ENCODE peak calls at places on chromosomes 1 and 21, in five cellular contexts. F is midbrain; D is lower leg skin; W is stimulated activated CD8-positive, alpha-beta memory T cell treated with anti-CD3 and anti-CD28 coated beads, Interleukin-2, amount 100 ng/mL, for 48 hours; I is M059J. G is an unnamed sample.

GRCh38 chr1:37020653-37021277 is 13.6 kb downstream of the GRIK3 start:
- DNase-seq in F (no peak), D (no peak), W (no peak), I (no peak), G (no peak)

GRCh38 chr1:167186771-167187170 is 33.9 kb upstream of the POU2F1 start:
- DNase-seq in F (no peak), D (no peak), W (no peak), I (no peak), G (no peak)

GRCh38 chr21:26842300-26842699 is 2.9 kb downstream of the ADAMTS1 start:
- DNase-seq in F (no peak), D (peak), W (no peak), I (no peak), G (no peak)

GRCh38 chr1:232754930-232755329 is 50.3 kb upstream of the MAP10 start:
- DNase-seq in F (no peak), D (no peak), W (no peak), I (no peak), G (no peak)

GRCh38 chr21:23951251-23951650 is 1656.0 kb downstream of the MRPL39 start:
- DNase-seq in F (no peak), D (no peak), W (no peak), I (peak), G (no peak)

GRCh38 chr1:31702836-31703404 is 897 bp downstream of the COL16A1 start:
- DNase-seq in F (no peak), D (no peak), W (no peak), I (no peak), G (no peak)

GRCh38 chr1:2151252-2151651 is 43.3 kb downstream of the FAAP20 start:
- DNase-seq in F (no peak), D (no peak), W (no peak), I (no peak), G (no peak)

GRCh38 chr1:115826642-115827041 is 14.3 kb downstream of the NHLH2 start:
- DNase-seq in F (no peak), D (no peak), W (no peak), I (no peak), G (no peak)

GRCh38 chr1:244306544-244306943 is 145.2 kb downstream of the ADSS2 start:
- DNase-seq in F (no peak), D (no peak), W (no peak), I (no peak), G (no peak)

GRCh38 chr1:162158624-162159271 is 89.3 kb downstream of the NOS1AP start:
- DNase-seq in F (no peak), D (no peak), W (no peak), I (no peak), G (no peak)

GRCh38 chr1:243801378-243801777 is 48.7 kb downstream of the AKT3 start:
- DNase-seq in F (no peak), D (no peak), W (no peak), I (no peak), G (no peak)

GRCh38 chr21:31075844-31076243 is 37.6 kb upstream of the KRTAP19-8 start:
- DNase-seq in F (no peak), D (no peak), W (no peak), I (no peak), G (no peak)

GRCh38 chr21:25997788-25998611 is 172.6 kb downstream of the APP start:
- DNase-seq in F (peak), D (no peak), W (no peak), I (no peak), G (no peak)

GRCh38 chr1:201216395-201217085 is 25.9 kb downstream of the IGFN1 start:
- DNase-seq in F (no peak), D (peak), W (no peak), I (no peak), G (no peak)

GRCh38 chr1:72111662-72112061 is 170.7 kb downstream of the NEGR1 start:
- DNase-seq in F (no peak), D (no peak), W (no peak), I (no peak), G (no peak)

GRCh38 chr1:72357411-72357810 is 75.1 kb upstream of the NEGR1 start:
- DNase-seq in F (no peak), D (no peak), W (no peak), I (peak), G (no peak)

GRCh38 chr1:22967833-22968232 is 4.8 kb downstream of the LACTBL1 start:
- DNase-seq in F (no peak), D (no peak), W (no peak), I (no peak), G (no peak)

GRCh38 chr1:146029097-146029496 is 7.6 kb upstream of the HJV start:
- DNase-seq in F (no peak), D (no peak), W (no peak), I (no peak), G (no peak)

GRCh38 chr1:208431721-208432120 is 187.5 kb upstream of the PLXNA2 start:
- DNase-seq in F (no peak), D (no peak), W (no peak), I (peak), G (no peak)

GRCh38 chr1:235646463-235646862 is 3.1 kb downstream of the GNG4 start:
- DNase-seq in F (no peak), D (peak), W (no peak), I (no peak), G (no peak)

GRCh38 chr1:113779542-113779941 is 20.3 kb upstream of the PHTF1 start:
- DNase-seq in F (no peak), D (no peak), W (no peak), I (no peak), G (no peak)

GRCh38 chr1:101237229-101237837 is 514 bp downstream of the S1PR1 start:
- DNase-seq in F (no peak), D (no peak), W (no peak), I (peak), G (peak)

GRCh38 chr1:213779228-213779627 is 208.5 kb upstream of the PROX1 start:
- DNase-seq in F (no peak), D (no peak), W (no peak), I (no peak), G (no peak)

GRCh38 chr1:241918879-241919278 is 38.7 kb upstream of the BECN2 start:
- DNase-seq in F (no peak), D (peak), W (no peak), I (peak), G (no peak)

GRCh38 chr1:67840449-67840848 is 7.2 kb upstream of the GNG12 start:
- DNase-seq in F (no peak), D (no peak), W (no peak), I (peak), G (no peak)

GRCh38 chr1:163307479-163308171 is 14.1 kb upstream of the NUF2 start:
- DNase-seq in F (no peak), D (no peak), W (no peak), I (peak), G (no peak)

GRCh38 chr1:177922209-177922608 is 47.6 kb downstream of the SEC16B start:
- DNase-seq in F (no peak), D (no peak), W (no peak), I (no peak), G (no peak)

GRCh38 chr1:42925132-42925769 is 33.4 kb downstream of the SLC2A1 start:
- DNase-seq in F (no peak), D (no peak), W (no peak), I (peak), G (no peak)

GRCh38 chr1:198254948-198255347 is 98.2 kb downstream of the NEK7 start:
- DNase-seq in F (no peak), D (no peak), W (no peak), I (peak), G (no peak)

GRCh38 chr21:16195896-16196443 is 466.2 kb downstream of the USP25 start:
- DNase-seq in F (no peak), D (no peak), W (no peak), I (peak), G (no peak)

GRCh38 chr1:34188418-34188817 is 11.7 kb downstream of the C1orf94 start:
- DNase-seq in F (no peak), D (no peak), W (no peak), I (no peak), G (no peak)

GRCh38 chr1:175591083-175591743 is 152.2 kb downstream of the TNR start:
- DNase-seq in F (no peak), D (no peak), W (no peak), I (no peak), G (no peak)

GRCh38 chr1:3603156-3603555 is 8.2 kb downstream of the MEGF6 start:
- DNase-seq in F (no peak), D (no peak), W (no peak), I (no peak), G (no peak)

GRCh38 chr1:60977661-60978060 is 104.7 kb upstream of the NFIA start:
- DNase-seq in F (no peak), D (no peak), W (no peak), I (no peak), G (no peak)

GRCh38 chr21:42056468-42056867 is 14.6 kb upstream of the UMODL1 start:
- DNase-seq in F (no peak), D (no peak), W (no peak), I (peak), G (no peak)

GRCh38 chr1:60037669-60038068 is 35.9 kb downstream of the C1orf87 start:
- DNase-seq in F (no peak), D (no peak), W (no peak), I (no peak), G (no peak)

G was measured in omental fat pad.